ENCODE peak calls at places on chromosomes 12 and 14, in nine cellular contexts. F is activated effector memory CD4-positive, alpha-beta T cell treated with anti-CD3 and anti-CD28 coated beads, Interleukin-2, amount 50 U/mL, for 16 hours; O is ELR; E is psoas muscle; U is GDM1; H is AML-193; K is fibroblast of the aortic adventitia; Y is EH; C is pancreas. L is an unnamed sample.

GRCh38 chr14:20751963-20752562 is 6.4 kb downstream of the EDDM3A start:
- DNase-seq in F (no peak), O (no peak), E (no peak), U (no peak), H (no peak), K (no peak), Y (peak), C (no peak), L (no peak)

GRCh38 chr12:6370994-6371754 is 4.2 kb downstream of the SCNN1A start:
- DNase-seq in F (no peak), O (peak), E (no peak), U (no peak), H (no peak), K (no peak), Y (peak), C (no peak), L (no peak)

GRCh38 chr14:68088463-68088862 is 268.9 kb downstream of the RAD51B start:
- DNase-seq in F (no peak), O (no peak), E (no peak), U (no peak), H (no peak), K (peak), Y (no peak), C (no peak), L (no peak)

GRCh38 chr12:8692573-8692972 is 5.2 kb upstream of the RIMKLB start:
- DNase-seq in F (no peak), O (no peak), E (no peak), U (peak), H (no peak), K (peak), Y (peak), C (no peak), L (no peak)

GRCh38 chr14:55125403-55125802 is 3.6 kb upstream of the LGALS3 start:
- DNase-seq in F (no peak), O (peak), E (no peak), U (peak), H (peak), K (no peak), Y (peak), C (no peak), L (no peak)

GRCh38 chr14:73289729-73290128 is 52.4 kb downstream of the PAPLN start:
- DNase-seq in F (no peak), O (no peak), E (no peak), U (no peak), H (no peak), K (no peak), Y (peak), C (no peak), L (no peak)

GRCh38 chr12:6200266-6201198 is at the start of gene CD9:
- DNase-seq in F (peak), O (peak), E (peak), U (peak), H (no peak), K (peak), Y (peak), C (peak), L (no peak)

GRCh38 chr14:92903359-92903758 is 19.6 kb upstream of the CHGA start:
- DNase-seq in F (no peak), O (no peak), E (no peak), U (no peak), H (no peak), K (no peak), Y (no peak), C (no peak), L (no peak)

GRCh38 chr12:115606040-115606439 is 671.5 kb downstream of the MED13L start:
- DNase-seq in F (no peak), O (no peak), E (no peak), U (no peak), H (no peak), K (no peak), Y (no peak), C (no peak), L (no peak)